ENCODE peak calls at places on chromosomes 3 and 15, in five cellular contexts. J, O, K, I and A are unnamed samples.

GRCh38 chr3:126961191-126961790 is 21.6 kb upstream of the PLXNA1 start:
- DNase-seq in J (no peak), O (no peak), K (no peak), I (peak; percentile 40), A (peak; percentile 86)

GRCh38 chr3:181715601-181716340 is 4.0 kb downstream of the SOX2 start:
- DNase-seq in J (no peak), O (no peak), K (no peak), I (peak; percentile 74), A (no peak)

GRCh38 chr15:47959617-47960398 is 161.0 kb upstream of the SLC24A5 start:
- DNase-seq in J (no peak), O (no peak), K (no peak), I (no peak), A (no peak)

GRCh38 chr3:161273589-161274218 is 52.6 kb downstream of the NMD3 start:
- DNase-seq in J (peak; percentile 57), O (peak; percentile 24), K (no peak), I (peak; percentile 35), A (peak; percentile 75)

GRCh38 chr3:115518100-115518852 is 105.0 kb upstream of the GAP43 start:
- DNase-seq in J (no peak), O (no peak), K (peak; percentile 39), I (peak; percentile 78), A (peak; percentile 75)

GRCh38 chr15:29765234-29765841 is 56.9 kb downstream of the TJP1 start:
- DNase-seq in J (no peak), O (no peak), K (no peak), I (peak; percentile 60), A (no peak)

GRCh38 chr15:90839187-90840071 is 29.0 kb upstream of the FURIN start:
- DNase-seq in J (no peak), O (no peak), K (no peak), I (peak; percentile 73), A (no peak)

GRCh38 chr3:3902156-3902555 is 102.9 kb downstream of the LRRN1 start:
- DNase-seq in J (no peak), O (no peak), K (no peak), I (no peak), A (no peak)

GRCh38 chr3:62876064-62876463 is 848 bp upstream of the CADPS start:
- DNase-seq in J (peak; percentile 18), O (peak; percentile 79), K (peak; percentile 81), I (peak; percentile 72), A (peak; percentile 39)

GRCh38 chr3:185630182-185630622 is 44.1 kb downstream of the SENP2 start:
- DNase-seq in J (no peak), O (no peak), K (no peak), I (peak; percentile 56), A (peak; percentile 73)

GRCh38 chr3:24773798-24774197 is 279.1 kb upstream of the THRB start:
- DNase-seq in J (peak; percentile 9), O (peak; percentile 77), K (peak; percentile 72), I (peak; percentile 55), A (peak; percentile 68)

GRCh38 chr3:90134090-90134489 is 1026.7 kb downstream of the EPHA3 start:
- DNase-seq in J (no peak), O (no peak), K (no peak), I (no peak), A (no peak)

GRCh38 chr3:158791259-158791920 is 10.5 kb upstream of the MFSD1 start:
- DNase-seq in J (peak; percentile 47), O (peak; percentile 36), K (no peak), I (peak; percentile 83), A (peak; percentile 88)

GRCh38 chr3:123119802-123120201 is 53.0 kb downstream of the PDIA5 start:
- DNase-seq in J (no peak), O (no peak), K (no peak), I (no peak), A (no peak)

GRCh38 chr3:3603351-3603750 is 195.9 kb upstream of the LRRN1 start:
- DNase-seq in J (no peak), O (no peak), K (no peak), I (peak; percentile 52), A (no peak)

GRCh38 chr15:68177747-68178146 is 27.4 kb downstream of the CALML4 start:
- DNase-seq in J (no peak), O (no peak), K (no peak), I (peak; percentile 40), A (peak; percentile 29)

GRCh38 chr3:112693186-112693585 is 52.2 kb upstream of the CCDC80 start:
- DNase-seq in J (no peak), O (no peak), K (no peak), I (no peak), A (no peak)

GRCh38 chr3:111691293-111691909 is 96.3 kb upstream of the ZBED2 start:
- DNase-seq in J (no peak), O (no peak), K (no peak), I (peak; percentile 61), A (peak; percentile 71)

GRCh38 chr3:106198828-106199194 is 330.0 kb upstream of the CBLB start:
- DNase-seq in J (no peak), O (no peak), K (no peak), I (no peak), A (peak; percentile 59)

GRCh38 chr15:51499379-51499976 is 123.1 kb downstream of the DMXL2 start:
- DNase-seq in J (no peak), O (no peak), K (no peak), I (peak; percentile 39), A (peak; percentile 64)
- TF ChIP-seq CTCF in J (peak; percentile 67), O (peak; percentile 50), K (no peak), I (peak; percentile 39), A (peak; percentile 76)

GRCh38 chr3:53513556-53514190 is 19.3 kb downstream of the CACNA1D start:
- DNase-seq in J (no peak), O (no peak), K (no peak), I (no peak), A (no peak)
- TF ChIP-seq CTCF in J (peak; percentile 26), O (no peak), K (no peak), I (no peak), A (no peak)

DNA sequence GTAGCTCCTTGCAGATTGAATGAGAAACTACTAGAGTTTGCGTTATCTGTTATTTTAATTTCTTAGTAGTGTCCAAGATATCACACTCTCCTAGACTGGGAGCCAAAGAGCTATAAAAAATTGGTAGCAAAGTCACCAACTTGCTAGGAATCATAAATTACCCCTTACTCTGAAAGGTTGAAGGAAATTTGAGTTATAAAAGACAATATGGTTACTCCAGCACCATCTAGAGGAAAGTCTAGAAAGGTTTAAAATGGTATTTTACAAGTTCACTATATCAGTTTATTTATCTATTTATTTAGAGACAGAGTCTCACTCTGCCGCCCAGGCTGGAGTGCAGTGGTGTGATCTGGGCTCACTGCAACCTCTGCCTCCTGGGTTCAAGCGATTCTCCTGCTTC is 121.6 kb downstream of the RBPMS2 start:
- DNase-seq in J (no peak), O (no peak), K (no peak), I (peak; percentile 11), A (peak; percentile 54)
- TF ChIP-seq CTCF in J (peak; percentile 52), O (no peak), K (no peak), I (no peak), A (peak; percentile 27)

GRCh38 chr15:58770519-58770856 is 614 bp upstream of the MINDY2 start:
- DNase-seq in J (peak; percentile 50), O (no peak), K (no peak), I (peak; percentile 95), A (peak; percentile 89)
- TF ChIP-seq CTCF in J (no peak), O (no peak), K (no peak), I (no peak), A (peak; percentile 23)